ENCODE peak calls at places on chromosomes 16 and 17, in seven cellular contexts. K, B, X, C, L, Q and R are unnamed samples.
A peak's percentile ranks its signal among the peaks of the same experiment; 100 is the strongest.

GRCh38 chr16:513950-514349 is 13.6 kb upstream of the CAPN15 start:
- DNase-seq in K (no peak), B (no peak), X (no peak), C (no peak), L (no peak), Q (no peak), R (no peak)

GRCh38 chr17:82825540-82826124 is 14.2 kb downstream of the ZNF750 start:
- DNase-seq in K (no peak), B (no peak), X (no peak), C (no peak), L (no peak), Q (no peak), R (no peak)

GRCh38 chr17:50353600-50354195 is 7.8 kb downstream of the XYLT2 start:
- DNase-seq in K (no peak), B (no peak), X (no peak), C (no peak), L (no peak), Q (no peak), R (no peak)

GRCh38 chr17:67400193-67400592 is 23.1 kb downstream of the PITPNC1 start:
- DNase-seq in K (peak; percentile 71), B (no peak), X (no peak), C (no peak), L (no peak), Q (peak; percentile 38), R (peak; percentile 25)

GRCh38 chr17:44688675-44689491 is 693 bp downstream of the CCDC43 start:
- DNase-seq in K (no peak), B (peak; percentile 22), X (no peak), C (no peak), L (no peak), Q (peak; percentile 47), R (no peak)

GRCh38 chr16:86806838-86807351 is 228.5 kb downstream of the FOXL1 start:
- DNase-seq in K (no peak), B (no peak), X (no peak), C (no peak), L (no peak), Q (no peak), R (peak; percentile 17)

GRCh38 chr17:50047488-50048126 is 8.3 kb upstream of the ITGA3 start:
- DNase-seq in K (no peak), B (peak; percentile 96), X (no peak), C (no peak), L (peak; percentile 40), Q (peak; percentile 90), R (peak; percentile 86)

GRCh38 chr17:4150106-4150505 is 7.1 kb downstream of the CYB5D2 start:
- DNase-seq in K (no peak), B (no peak), X (no peak), C (no peak), L (no peak), Q (no peak), R (no peak)

GRCh38 chr17:65772989-65773388 is 211.5 kb upstream of the AXIN2 start:
- DNase-seq in K (no peak), B (no peak), X (no peak), C (no peak), L (no peak), Q (no peak), R (no peak)

GRCh38 chr17:56977673-56978395 is at the start of gene SCPEP1:
- DNase-seq in K (peak; percentile 71), B (peak; percentile 60), X (peak; percentile 87), C (peak; percentile 81), L (peak; percentile 82), Q (peak; percentile 85), R (peak; percentile 83)

GRCh38 chr17:69043098-69043497 is 17.6 kb downstream of the ABCA9 start:
- DNase-seq in K (no peak), B (no peak), X (no peak), C (no peak), L (no peak), Q (no peak), R (no peak)

GRCh38 chr17:42266918-42267766 is 9.0 kb downstream of the STAT5B start:
- DNase-seq in K (peak; percentile 47), B (no peak), X (no peak), C (peak; percentile 17), L (peak; percentile 63), Q (peak; percentile 90), R (peak; percentile 100)

GRCh38 chr17:11493947-11494346 is 104.3 kb upstream of the DNAH9 start:
- DNase-seq in K (no peak), B (no peak), X (no peak), C (no peak), L (no peak), Q (no peak), R (no peak)

GRCh38 chr17:76534831-76535732 is 2.4 kb downstream of the CYGB start:
- DNase-seq in K (no peak), B (no peak), X (peak; percentile 53), C (no peak), L (no peak), Q (no peak), R (no peak)

GRCh38 chr17:70137451-70138230 is 31.7 kb upstream of the KCNJ2 start:
- DNase-seq in K (no peak), B (peak; percentile 73), X (peak; percentile 10), C (no peak), L (peak; percentile 67), Q (peak; percentile 66), R (peak; percentile 97)

GRCh38 chr17:6712854-6713129 is 377 bp downstream of the SLC13A5 start:
- DNase-seq in K (no peak), B (no peak), X (no peak), C (no peak), L (no peak), Q (no peak), R (no peak)

GRCh38 chr16:27485811-27486210 is 63.9 kb downstream of the GTF3C1 start:
- DNase-seq in K (no peak), B (no peak), X (no peak), C (no peak), L (no peak), Q (no peak), R (no peak)

GRCh38 chr16:58456193-58456592 is 43.8 kb upstream of the NDRG4 start:
- DNase-seq in K (no peak), B (no peak), X (no peak), C (no peak), L (no peak), Q (no peak), R (no peak)

GRCh38 chr16:28183930-28184329 is 27.8 kb downstream of the XPO6 start:
- DNase-seq in K (no peak), B (no peak), X (no peak), C (no peak), L (no peak), Q (no peak), R (no peak)

GRCh38 chr16:66045626-66046025 is 320.9 kb upstream of the CDH5 start:
- DNase-seq in K (no peak), B (no peak), X (no peak), C (no peak), L (no peak), Q (peak; percentile 8), R (no peak)